ENCODE peak calls at places on chromosomes 1 and 21, in six cellular contexts. S, D, V, U, E and X are unnamed samples.

GRCh38 chr1:36203554-36204346 is 20.5 kb upstream of the THRAP3 start:
- DNase-seq in E (peak), S (peak), V (peak), D (peak), U (peak), X (peak)

GRCh38 chr1:228689255-228689654 is 46.0 kb upstream of the RHOU start:
- DNase-seq in E (no peak), D (no peak), U (no peak), S (no peak), V (no peak), X (no peak)

GRCh38 chr1:22721122-22721873 is 10.7 kb downstream of the EPHB2 start:
- DNase-seq in U (no peak), D (no peak), V (no peak), E (peak), S (no peak), X (no peak)

GRCh38 chr1:95409901-95410300 is 175.9 kb downstream of the RWDD3 start:
- DNase-seq in V (no peak), E (no peak), D (no peak), S (no peak), U (no peak), X (no peak)

GRCh38 chr1:38114633-38115032 is 68.0 kb upstream of the POU3F1 start:
- DNase-seq in E (no peak), V (no peak), U (no peak), D (no peak), S (no peak), X (no peak)

GRCh38 chr1:68112835-68113243 is 62.4 kb upstream of the DIRAS3 start:
- DNase-seq in U (no peak), S (peak), E (no peak), V (peak), D (no peak), X (no peak)

GRCh38 chr1:64031191-64031590 is 172.2 kb upstream of the UBE2U start:
- DNase-seq in D (no peak), S (no peak), V (no peak), U (no peak), E (no peak), X (peak)

GRCh38 chr1:225691377-225691776 is 38.5 kb upstream of the ENAH start:
- DNase-seq in E (no peak), U (no peak), S (peak), V (no peak), D (no peak), X (no peak)

GRCh38 chr1:240468616-240469015 is 143.3 kb downstream of the GREM2 start:
- DNase-seq in D (no peak), U (no peak), E (peak), V (no peak), S (no peak), X (no peak)

GRCh38 chr1:235642021-235642942 is 7.3 kb downstream of the GNG4 start:
- DNase-seq in E (no peak), V (peak), S (no peak), D (no peak), U (no peak), X (no peak)

GRCh38 chr1:215119719-215120118 is 37.2 kb downstream of the KCNK2 start:
- DNase-seq in S (no peak), U (no peak), E (peak), V (no peak), D (no peak), X (no peak)

GRCh38 chr1:231357831-231358354 is 19.8 kb downstream of the SPRTN start:
- DNase-seq in D (no peak), S (peak), V (no peak), E (peak), U (peak), X (peak)

GRCh38 chr21:31555741-31556191 is 103.7 kb upstream of the SOD1 start:
- DNase-seq in E (no peak), V (peak), U (no peak), S (no peak), D (no peak), X (no peak)

GRCh38 chr1:108962681-108963051 is 618 bp downstream of the CLCC1 start:
- DNase-seq in V (no peak), E (peak), S (peak), D (no peak), U (peak), X (peak)

GRCh38 chr1:116739371-116740007 is 14.7 kb upstream of the CD2 start:
- DNase-seq in E (no peak), D (no peak), S (no peak), U (no peak), V (no peak), X (no peak)

GRCh38 chr1:64527191-64527590 is 57.3 kb downstream of the CACHD1 start:
- DNase-seq in S (no peak), D (no peak), V (no peak), E (no peak), U (no peak), X (no peak)

GRCh38 chr1:15755643-15756040 is 3.0 kb upstream of the FBLIM1 start:
- DNase-seq in E (no peak), D (no peak), U (peak), V (no peak), S (no peak), X (no peak)

GRCh38 chr1:41673806-41674205 is 189.3 kb upstream of the EDN2 start:
- DNase-seq in D (no peak), U (no peak), V (no peak), S (no peak), E (no peak), X (no peak)

GRCh38 chr1:94243665-94244064 is 6.3 kb upstream of the ARHGAP29 start:
- DNase-seq in S (no peak), V (no peak), E (no peak), U (no peak), D (no peak), X (no peak)

GRCh38 chr1:68104155-68104554 is 53.7 kb upstream of the DIRAS3 start:
- DNase-seq in D (no peak), U (no peak), E (no peak), V (no peak), S (no peak), X (no peak)

DNA sequence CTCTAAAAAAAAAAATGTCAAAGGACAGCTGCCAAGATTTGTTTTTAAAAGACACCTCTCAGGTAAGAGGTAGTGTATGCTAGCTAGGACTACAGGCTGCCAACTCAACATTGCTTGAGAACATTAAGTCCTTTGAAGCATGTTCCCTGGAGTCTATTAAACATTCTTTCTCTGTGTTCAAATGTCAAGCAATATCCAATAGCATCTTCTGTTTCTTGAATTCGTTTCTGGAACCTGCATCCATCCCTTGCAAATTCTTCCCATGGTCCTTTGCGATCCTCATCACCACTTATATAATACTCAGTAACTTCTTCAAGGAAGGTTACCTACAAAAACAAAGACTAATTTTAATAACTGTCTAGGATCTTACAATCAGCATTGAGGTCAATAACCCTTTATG is 5.6 kb downstream of the PPP1R15B start:
- DNase-seq in S (no peak), D (no peak), U (no peak), V (no peak), E (no peak), X (no peak)
- H3K4me3 ChIP-seq in S (peak), D (peak), U (peak), V (peak), E (peak), X (no peak)

GRCh38 chr1:86352096-86352495 is 44.0 kb downstream of the ODF2L start:
- DNase-seq in V (no peak), E (no peak), D (no peak), U (no peak), S (no peak), X (no peak)

DNA sequence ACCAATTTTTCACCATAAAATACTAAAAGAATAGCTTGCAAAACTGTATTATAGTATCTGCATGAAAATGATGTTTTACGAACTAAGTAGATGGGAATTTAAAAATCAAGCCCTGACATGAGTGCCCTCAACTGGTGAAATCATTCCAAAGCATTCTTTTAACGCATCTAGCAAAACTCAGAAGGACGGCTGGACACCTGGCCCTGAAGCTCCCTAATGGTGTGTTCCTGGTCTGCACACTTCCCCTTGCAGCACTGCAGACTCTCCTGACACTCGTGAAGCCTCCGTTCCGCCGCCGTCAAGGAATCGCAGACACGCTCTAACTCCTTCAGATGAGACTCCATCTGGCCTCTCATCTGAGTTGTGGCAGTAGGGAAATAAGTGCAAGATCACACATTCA is 39.9 kb downstream of the ODF2L start:
- DNase-seq in E (no peak), V (no peak), D (no peak), U (no peak), S (peak), X (no peak)
- TF ChIP-seq CTCF in E (no peak), V (peak), D (no peak), U (peak), S (no peak), X (no peak)

DNA sequence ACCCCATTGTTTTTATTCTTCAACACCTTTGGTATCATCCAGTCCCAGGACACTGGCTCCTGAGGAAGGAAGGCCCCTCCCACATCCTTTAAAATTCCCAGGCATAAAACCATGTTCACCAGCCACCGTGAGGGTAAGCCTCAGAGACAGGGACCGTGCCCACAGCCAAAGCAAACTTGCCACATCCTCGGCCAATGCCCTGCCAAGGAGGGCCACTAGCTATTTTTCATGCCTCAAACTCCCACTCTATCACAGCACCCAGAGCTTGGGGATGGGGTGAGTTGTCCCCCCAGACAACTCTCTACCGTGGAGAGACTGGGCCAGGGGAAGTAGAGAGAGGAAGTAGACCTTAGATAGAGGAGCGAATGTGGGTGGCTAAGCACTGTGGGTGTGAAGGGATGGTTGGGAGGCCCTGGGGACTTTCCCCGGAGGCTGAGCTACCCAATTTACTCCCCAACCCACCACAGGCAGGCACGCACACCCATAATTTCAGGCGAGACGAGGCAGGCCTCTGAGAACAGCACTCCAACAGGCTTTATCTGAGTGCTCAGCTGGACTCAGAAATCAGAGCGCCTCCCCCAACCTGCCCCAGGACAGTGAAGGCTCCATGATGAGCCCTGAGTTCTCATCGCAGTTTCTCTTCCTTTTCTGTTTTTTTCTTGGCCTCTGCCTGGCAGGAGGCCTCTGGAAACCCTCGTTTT is 15.9 kb upstream of the BTG2 start:
- DNase-seq in U (peak), V (no peak), E (no peak), D (peak), S (no peak), X (peak)
- TF ChIP-seq POLR2A in U (peak), V (no peak), E (no peak), D (no peak), S (no peak), X (no peak)

DNA sequence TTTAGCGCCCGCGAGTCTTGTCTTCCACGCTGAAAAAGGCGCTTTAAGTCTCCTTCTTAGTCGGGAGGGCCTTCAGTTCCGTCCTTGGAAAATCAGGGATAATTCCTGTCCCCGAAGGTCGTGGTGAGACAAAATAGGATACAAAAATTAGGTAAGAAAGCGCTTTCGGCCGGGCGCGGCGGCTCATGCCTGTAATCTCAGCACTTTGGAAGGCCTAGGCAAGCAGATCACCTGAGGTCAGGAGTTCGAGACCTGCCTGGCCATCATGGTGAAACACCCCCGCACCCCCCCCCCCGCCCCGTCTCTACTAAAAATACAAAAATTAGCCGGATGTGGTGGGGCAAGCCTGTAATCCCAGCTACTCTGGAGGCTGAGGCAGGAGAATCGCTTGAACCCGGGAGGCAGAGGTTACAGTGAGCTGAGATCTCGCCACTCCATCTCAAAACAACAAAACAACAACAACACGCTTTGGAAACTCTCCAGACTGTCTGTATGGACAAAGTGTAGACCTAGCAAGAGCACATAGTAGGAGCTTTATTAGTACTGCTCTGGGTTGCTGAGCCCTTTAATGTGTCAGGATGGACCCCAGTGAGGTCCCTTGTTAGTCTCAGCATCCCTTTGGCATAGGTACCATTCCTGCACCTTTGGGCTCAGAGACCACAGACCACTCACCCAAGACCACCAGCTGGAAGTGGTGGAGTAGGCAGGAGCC is 790 bp upstream of the TMEM54 start:
- DNase-seq in U (no peak), D (no peak), V (no peak), E (no peak), S (no peak), X (no peak)
- H3K4me3 ChIP-seq in U (peak), D (peak), V (peak), E (peak), S (peak), X (peak)

GRCh38 chr1:220371324-220371723 is 99.1 kb upstream of the RAB3GAP2 start:
- DNase-seq in U (no peak), V (no peak), S (no peak), E (no peak), D (no peak), X (no peak)
- TF ChIP-seq CTCF in U (peak), V (peak), S (no peak), E (no peak), D (no peak), X (no peak)

GRCh38 chr1:12619396-12620141 is 1.6 kb upstream of the DHRS3 start:
- DNase-seq in D (peak), E (peak), S (peak), V (peak), U (peak), X (peak)

GRCh38 chr1:12617511-12617900 is 504 bp downstream of the DHRS3 start:
- DNase-seq in S (no peak), V (no peak), E (no peak), D (peak), U (peak), X (no peak)

GRCh38 chr1:12617901-12618660 is at the start of gene DHRS3:
- DNase-seq in S (peak), E (peak), U (peak), D (peak), V (peak), X (peak)

GRCh38 chr1:12620142-12620865 is 2.3 kb upstream of the DHRS3 start:
- DNase-seq in V (no peak), E (no peak), D (no peak), U (no peak), S (no peak), X (no peak)

DNA sequence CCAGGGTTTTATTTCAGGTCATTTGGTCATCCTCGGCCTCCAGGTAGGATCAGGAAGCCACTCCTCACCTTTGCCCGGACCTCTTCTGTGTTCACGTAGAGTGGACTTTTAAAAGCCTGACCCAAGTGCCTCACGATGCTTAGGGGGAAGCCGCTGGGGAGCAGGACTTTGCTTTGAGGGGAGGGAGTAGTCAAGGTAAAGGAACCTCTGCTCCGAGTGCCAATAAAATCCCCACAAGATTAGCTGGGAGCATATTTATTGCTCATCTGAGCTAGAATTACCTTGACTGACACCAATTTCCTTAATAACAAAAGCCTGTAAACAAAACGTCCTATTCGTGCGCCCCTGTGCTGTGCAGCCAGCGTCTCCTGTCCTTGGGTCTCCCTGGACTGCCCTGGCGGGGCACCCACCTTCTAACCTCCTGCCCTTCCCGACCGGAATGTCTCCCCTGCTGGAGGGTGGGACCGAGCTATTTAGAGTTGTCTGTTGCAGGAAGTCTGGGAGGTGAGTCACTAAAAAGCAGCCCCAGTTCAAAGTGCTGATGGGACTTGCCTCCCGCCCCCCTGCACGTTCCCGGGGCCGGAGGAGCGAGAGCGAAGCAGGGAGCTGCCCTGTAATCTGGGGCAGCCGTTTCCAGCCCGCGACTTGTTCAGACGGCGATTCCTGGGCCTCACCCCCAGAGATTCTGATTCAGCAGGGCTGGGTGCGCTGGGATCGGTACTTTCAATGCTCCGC is 818 bp upstream of the DHRS3 start:
- DNase-seq in E (peak), D (peak), U (peak), S (peak), V (peak), X (peak)
- TF ChIP-seq POLR2A in E (peak), D (peak), U (peak), S (peak), V (no peak), X (no peak)

DNA sequence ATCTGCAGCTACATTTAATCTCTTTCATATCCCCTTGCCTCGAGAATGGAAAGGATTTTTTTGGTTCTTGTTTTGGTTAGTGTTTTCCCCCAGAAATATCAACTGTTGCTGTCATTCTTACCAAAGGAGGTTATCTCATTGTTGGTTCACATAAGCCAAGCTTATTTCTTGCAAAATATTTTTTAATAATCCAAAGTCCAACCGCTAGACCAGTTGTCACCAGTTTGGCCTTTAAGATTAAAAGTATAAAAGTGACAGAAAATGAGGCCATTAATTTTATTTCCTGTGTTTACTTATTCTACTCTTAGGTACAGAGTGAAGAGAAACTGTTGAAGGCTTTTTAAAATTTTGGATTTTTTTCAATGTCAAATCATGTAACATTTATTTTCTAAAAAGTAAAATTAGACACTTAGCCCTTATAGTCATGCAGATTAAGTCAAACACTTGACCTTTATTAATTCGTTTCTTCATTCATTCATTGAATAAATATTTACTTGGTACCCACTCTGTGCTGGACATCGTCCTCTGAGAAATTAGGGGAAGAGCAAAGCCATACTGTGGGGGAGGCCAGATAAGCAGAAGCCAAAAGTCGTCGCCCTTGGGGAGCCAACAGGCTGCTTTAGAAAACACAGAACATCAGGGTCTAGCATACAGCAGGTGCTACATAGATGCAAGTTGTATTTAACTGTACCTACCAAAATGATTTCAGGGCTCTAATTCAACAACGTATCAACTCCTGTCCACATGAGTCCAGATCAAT is 66.2 kb upstream of the PROX1 start:
- DNase-seq in D (no peak), S (no peak), U (no peak), V (no peak), E (no peak), X (no peak)
- H3K4me3 ChIP-seq in D (no peak), S (no peak), U (no peak), V (no peak), E (no peak), X (no peak)